ENCODE peak calls at places on chromosomes 7 and 10, in five cellular contexts. U is smooth muscle cell of the brain vasculature, L is GM10248, O is type B pancreatic cell, M is AG09309. S is an unnamed sample.

GRCh38 chr7:139762886-139763285 is 14.9 kb downstream of the HIPK2 start:
- DNase-seq in U (no peak), L (no peak), O (no peak), M (no peak), S (peak; percentile 69)

GRCh38 chr7:47536705-47537611 is 45.0 kb downstream of the TNS3 start:
- DNase-seq in U (no peak), L (no peak), O (no peak), M (peak; percentile 57), S (no peak)

GRCh38 chr10:73873163-73873842 is 1.1 kb downstream of the CAMK2G start:
- DNase-seq in U (no peak), L (no peak), O (no peak), M (no peak), S (no peak)

GRCh38 chr10:14048930-14049613 is 281.7 kb downstream of the FRMD4A start:
- DNase-seq in U (no peak), L (no peak), O (no peak), M (no peak), S (no peak)

GRCh38 chr7:17608114-17608833 is 309.8 kb downstream of the AHR start:
- DNase-seq in U (no peak), L (no peak), O (no peak), M (no peak), S (no peak)

GRCh38 chr7:23410446-23411183 is 59.7 kb downstream of the IGF2BP3 start:
- DNase-seq in U (no peak), L (peak; percentile 50), O (no peak), M (no peak), S (no peak)

GRCh38 chr7:1200045-1200444 is 32.6 kb upstream of the UNCX start:
- DNase-seq in U (no peak), L (no peak), O (no peak), M (no peak), S (no peak)

GRCh38 chr10:15228426-15228825 is 59.9 kb upstream of the NMT2 start:
- DNase-seq in U (no peak), L (no peak), O (no peak), M (no peak), S (no peak)

S was measured in vagina.